ENCODE peak calls at places on chromosome 21, in seven cellular contexts. One of them, this sample, is unnamed.

GRCh38 chr21:42308914-42309752 is 6.1 kb downstream of the TFF3 start:
- DNase-seq in brain microvascular endothelial cell: no peak
- DNase-seq in stimulated activated CD4-positive, alpha-beta T cell treated with anti-CD3 and anti-CD28 coated beads, Interleukin-4, amount 100 ng/mL, for 24 hours: no peak
- DNase-seq in left cardiac atrium: no peak
- DNase-seq in midbrain: no peak
- DNase-seq in PC-9: no peak
- DNase-seq in GM06990: no peak
- DNase-seq in this sample: no peak

GRCh38 chr21:26409735-26410134 is 163.4 kb downstream of the CYYR1 start:
- DNase-seq in brain microvascular endothelial cell: no peak
- DNase-seq in stimulated activated CD4-positive, alpha-beta T cell treated with anti-CD3 and anti-CD28 coated beads, Interleukin-4, amount 100 ng/mL, for 24 hours: no peak
- DNase-seq in left cardiac atrium: no peak
- DNase-seq in midbrain: no peak
- DNase-seq in PC-9: no peak
- DNase-seq in GM06990: no peak
- DNase-seq in this sample: no peak

GRCh38 chr21:27269646-27270045 is 302.8 kb upstream of the ADAMTS5 start:
- DNase-seq in brain microvascular endothelial cell: peak
- DNase-seq in stimulated activated CD4-positive, alpha-beta T cell treated with anti-CD3 and anti-CD28 coated beads, Interleukin-4, amount 100 ng/mL, for 24 hours: no peak
- DNase-seq in left cardiac atrium: no peak
- DNase-seq in midbrain: no peak
- DNase-seq in PC-9: no peak
- DNase-seq in GM06990: no peak
- DNase-seq in this sample: peak

GRCh38 chr21:46500224-46500861 is 41.7 kb downstream of the DIP2A start:
- DNase-seq in brain microvascular endothelial cell: no peak
- DNase-seq in stimulated activated CD4-positive, alpha-beta T cell treated with anti-CD3 and anti-CD28 coated beads, Interleukin-4, amount 100 ng/mL, for 24 hours: no peak
- DNase-seq in left cardiac atrium: no peak
- DNase-seq in midbrain: no peak
- DNase-seq in PC-9: no peak
- DNase-seq in GM06990: no peak
- DNase-seq in this sample: no peak

GRCh38 chr21:15549671-15550070 is 180.1 kb upstream of the USP25 start:
- DNase-seq in brain microvascular endothelial cell: peak
- DNase-seq in stimulated activated CD4-positive, alpha-beta T cell treated with anti-CD3 and anti-CD28 coated beads, Interleukin-4, amount 100 ng/mL, for 24 hours: no peak
- DNase-seq in left cardiac atrium: no peak
- DNase-seq in midbrain: no peak
- DNase-seq in PC-9: no peak
- DNase-seq in GM06990: no peak
- DNase-seq in this sample: peak

GRCh38 chr21:16460936-16461335 is 731.2 kb downstream of the USP25 start:
- DNase-seq in brain microvascular endothelial cell: no peak
- DNase-seq in stimulated activated CD4-positive, alpha-beta T cell treated with anti-CD3 and anti-CD28 coated beads, Interleukin-4, amount 100 ng/mL, for 24 hours: no peak
- DNase-seq in left cardiac atrium: no peak
- DNase-seq in midbrain: no peak
- DNase-seq in PC-9: no peak
- DNase-seq in GM06990: no peak
- DNase-seq in this sample: no peak

GRCh38 chr21:35075546-35075945 is 26.4 kb upstream of the RUNX1 start:
- DNase-seq in brain microvascular endothelial cell: peak
- DNase-seq in stimulated activated CD4-positive, alpha-beta T cell treated with anti-CD3 and anti-CD28 coated beads, Interleukin-4, amount 100 ng/mL, for 24 hours: no peak
- DNase-seq in left cardiac atrium: peak
- DNase-seq in midbrain: peak
- DNase-seq in PC-9: no peak
- DNase-seq in GM06990: no peak
- DNase-seq in this sample: peak

GRCh38 chr21:41948901-41949300 is 4.9 kb downstream of the C2CD2 start:
- DNase-seq in brain microvascular endothelial cell: no peak
- DNase-seq in stimulated activated CD4-positive, alpha-beta T cell treated with anti-CD3 and anti-CD28 coated beads, Interleukin-4, amount 100 ng/mL, for 24 hours: no peak
- DNase-seq in left cardiac atrium: no peak
- DNase-seq in midbrain: no peak
- DNase-seq in PC-9: no peak
- DNase-seq in GM06990: no peak
- DNase-seq in this sample: no peak

GRCh38 chr21:22791986-22792560 is 1793.9 kb downstream of the NCAM2 start:
- DNase-seq in brain microvascular endothelial cell: peak
- DNase-seq in stimulated activated CD4-positive, alpha-beta T cell treated with anti-CD3 and anti-CD28 coated beads, Interleukin-4, amount 100 ng/mL, for 24 hours: peak
- DNase-seq in left cardiac atrium: no peak
- DNase-seq in midbrain: peak
- DNase-seq in PC-9: no peak
- DNase-seq in GM06990: no peak
- DNase-seq in this sample: peak

GRCh38 chr21:37877888-37878684 is 38.2 kb downstream of the KCNJ6 start:
- DNase-seq in brain microvascular endothelial cell: no peak
- DNase-seq in stimulated activated CD4-positive, alpha-beta T cell treated with anti-CD3 and anti-CD28 coated beads, Interleukin-4, amount 100 ng/mL, for 24 hours: no peak
- DNase-seq in left cardiac atrium: no peak
- DNase-seq in midbrain: no peak
- DNase-seq in PC-9: no peak
- DNase-seq in GM06990: no peak
- DNase-seq in this sample: no peak

GRCh38 chr21:37145635-37146111 is 72.6 kb downstream of the TTC3 start:
- DNase-seq in brain microvascular endothelial cell: peak
- DNase-seq in stimulated activated CD4-positive, alpha-beta T cell treated with anti-CD3 and anti-CD28 coated beads, Interleukin-4, amount 100 ng/mL, for 24 hours: no peak
- DNase-seq in left cardiac atrium: no peak
- DNase-seq in midbrain: no peak
- DNase-seq in PC-9: no peak
- DNase-seq in GM06990: no peak
- DNase-seq in this sample: peak

GRCh38 chr21:26047279-26047967 is 123.1 kb downstream of the APP start:
- DNase-seq in brain microvascular endothelial cell: no peak
- DNase-seq in stimulated activated CD4-positive, alpha-beta T cell treated with anti-CD3 and anti-CD28 coated beads, Interleukin-4, amount 100 ng/mL, for 24 hours: no peak
- DNase-seq in left cardiac atrium: no peak
- DNase-seq in midbrain: no peak
- DNase-seq in PC-9: no peak
- DNase-seq in GM06990: no peak
- DNase-seq in this sample: no peak

This sample was measured in NCI-H226.